ENCODE peak calls at places on chromosome 1, in nine cellular contexts. Z is cardiac muscle cell, W is MM.1S, E is IMR-90, N is lower leg skin, U is H9, L is upper lobe of left lung, M is tibial artery, S is K562. C is an unnamed sample.

GRCh38 chr1:57468661-57469523 is 45.0 kb upstream of the DAB1 start:
- DNase-seq in Z (peak), W (no peak), E (peak), N (no peak), U (no peak), L (no peak), M (no peak), S (no peak), C (no peak)

GRCh38 chr1:55981015-55981635 is 598.2 kb downstream of the PLPP3 start:
- DNase-seq in Z (peak), W (no peak), E (no peak), N (no peak), U (no peak), L (no peak), M (no peak), S (no peak), C (no peak)

GRCh38 chr1:40712405-40712944 is 21.0 kb downstream of the NFYC start:
- DNase-seq in Z (no peak), W (no peak), E (no peak), N (no peak), U (no peak), L (no peak), M (no peak), S (no peak), C (no peak)

GRCh38 chr1:214506972-214507431 is 44.4 kb downstream of the PTPN14 start:
- DNase-seq in Z (no peak), W (no peak), E (no peak), N (no peak), U (no peak), L (no peak), M (no peak), S (no peak), C (no peak)

GRCh38 chr1:166859597-166859996 is 16.5 kb downstream of the TADA1 start:
- DNase-seq in Z (no peak), W (no peak), E (no peak), N (no peak), U (no peak), L (no peak), M (no peak), S (no peak), C (no peak)

GRCh38 chr1:47893412-47893811 is 103.8 kb downstream of the TRABD2B start:
- DNase-seq in Z (no peak), W (no peak), E (no peak), N (no peak), U (no peak), L (no peak), M (no peak), S (no peak), C (no peak)

GRCh38 chr1:89005286-89006151 is 13.1 kb upstream of the KYAT3 start:
- DNase-seq in Z (no peak), W (no peak), E (no peak), N (no peak), U (no peak), L (no peak), M (peak), S (no peak), C (no peak)

GRCh38 chr1:207866471-207867135 is 44.3 kb downstream of the CD34 start:
- DNase-seq in Z (peak), W (no peak), E (peak), N (peak), U (no peak), L (no peak), M (peak), S (no peak), C (no peak)

GRCh38 chr1:923131-923990 is at the start of gene SAMD11:
- DNase-seq in Z (peak), W (peak), E (peak), N (peak), U (peak), L (peak), M (peak), S (peak), C (peak)

GRCh38 chr1:920008-920407 is 3.7 kb upstream of the SAMD11 start:
- DNase-seq in Z (no peak), W (no peak), E (no peak), N (no peak), U (no peak), L (peak), M (no peak), S (no peak), C (no peak)

GRCh38 chr1:919271-919872 is 4.4 kb upstream of the SAMD11 start:
- DNase-seq in Z (no peak), W (no peak), E (no peak), N (no peak), U (no peak), L (peak), M (no peak), S (no peak), C (no peak)

GRCh38 chr1:920506-920905 is 3.2 kb upstream of the SAMD11 start:
- DNase-seq in Z (no peak), W (no peak), E (no peak), N (no peak), U (no peak), L (peak), M (no peak), S (no peak), C (no peak)

GRCh38 chr1:921011-921837 is 2.5 kb upstream of the SAMD11 start:
- DNase-seq in Z (peak), W (peak), E (peak), N (no peak), U (peak), L (peak), M (peak), S (peak), C (no peak)
- TF ChIP-seq CTCF in Z (peak), W (peak), E (peak), N (peak), U (peak), L (peak), M (peak), S (peak), C (no peak)

GRCh38 chr1:6447818-6448748 is 17.9 kb downstream of the TNFRSF25 start:
- DNase-seq in Z (no peak), W (peak), E (no peak), N (no peak), U (peak), L (peak), M (no peak), S (peak), C (no peak)
- TF ChIP-seq CTCF in Z (peak), W (no peak), E (no peak), N (no peak), U (peak), L (no peak), M (no peak), S (peak), C (no peak)

DNA sequence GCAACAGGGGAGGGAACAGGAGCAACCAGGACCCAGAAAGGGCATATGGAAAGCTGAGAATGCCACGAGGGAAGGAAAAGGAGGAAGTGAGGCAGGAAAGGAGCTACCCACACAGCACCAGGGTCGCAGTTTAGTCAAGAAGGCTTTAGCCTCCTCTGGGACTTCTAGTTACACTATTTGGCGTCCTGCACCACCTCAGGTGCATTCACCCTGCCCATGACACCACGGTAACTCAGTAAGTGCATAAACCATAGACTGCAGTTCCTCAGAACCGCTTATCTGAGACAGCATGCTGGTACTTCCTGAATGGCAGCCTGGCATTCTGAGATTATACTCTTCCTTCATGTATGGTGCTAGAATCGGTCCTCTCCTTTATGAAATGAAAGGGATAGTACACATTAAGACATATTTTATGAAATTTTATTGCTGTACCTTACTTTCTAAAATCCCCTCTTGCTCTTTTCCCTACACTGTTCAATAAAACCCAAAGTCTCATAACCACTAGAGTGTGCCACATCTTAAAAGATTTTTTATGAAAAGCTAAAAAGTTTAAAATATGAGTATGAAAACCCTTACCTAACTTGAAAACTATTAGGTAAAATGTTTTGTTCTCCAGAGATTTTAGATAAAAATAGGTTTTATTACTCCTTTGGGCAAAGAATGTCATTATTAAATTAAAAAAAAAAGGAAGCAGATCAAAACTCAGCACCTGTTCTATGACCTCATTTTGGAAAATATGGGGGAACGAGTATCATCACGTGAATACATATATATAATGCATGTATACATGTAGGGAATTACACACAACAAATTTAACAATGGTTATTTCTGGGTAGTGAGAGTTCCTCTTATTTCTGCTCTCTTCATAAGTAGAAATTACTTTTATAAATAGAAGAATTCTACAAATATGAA is 67.3 kb downstream of the VAV3 start:
- DNase-seq in Z (no peak), W (no peak), E (no peak), N (no peak), U (no peak), L (no peak), M (no peak), S (no peak), C (peak)
- TF ChIP-seq CTCF in Z (no peak), W (no peak), E (no peak), N (no peak), U (no peak), L (no peak), M (no peak), S (no peak), C (no peak)

GRCh38 chr1:77031101-77031662 is 163.9 kb downstream of the ST6GALNAC5 start:
- DNase-seq in Z (peak), W (no peak), E (peak), N (no peak), U (no peak), L (no peak), M (no peak), S (no peak), C (no peak)
- TF ChIP-seq CTCF in Z (no peak), W (no peak), E (peak), N (no peak), U (peak), L (no peak), M (no peak), S (no peak), C (no peak)

GRCh38 chr1:94559921-94560320 is 18.4 kb upstream of the F3 start:
- DNase-seq in Z (no peak), W (no peak), E (no peak), N (no peak), U (no peak), L (no peak), M (no peak), S (no peak), C (no peak)

GRCh38 chr1:94554611-94555010 is 13.1 kb upstream of the F3 start:
- DNase-seq in Z (no peak), W (no peak), E (no peak), N (no peak), U (no peak), L (no peak), M (no peak), S (no peak), C (no peak)

GRCh38 chr1:94555091-94555490 is 13.5 kb upstream of the F3 start:
- DNase-seq in Z (no peak), W (no peak), E (no peak), N (no peak), U (no peak), L (no peak), M (no peak), S (no peak), C (no peak)

GRCh38 chr1:94562502-94563260 is 21.1 kb upstream of the F3 start:
- DNase-seq in Z (no peak), W (no peak), E (no peak), N (no peak), U (no peak), L (no peak), M (no peak), S (no peak), C (no peak)

GRCh38 chr1:94560333-94560732 is 18.8 kb upstream of the F3 start:
- DNase-seq in Z (no peak), W (no peak), E (peak), N (no peak), U (no peak), L (no peak), M (no peak), S (no peak), C (no peak)
- TF ChIP-seq CTCF in Z (no peak), W (no peak), E (peak), N (no peak), U (no peak), L (no peak), M (no peak), S (no peak), C (no peak)

GRCh38 chr1:245777752-245778151 is 623.0 kb downstream of the KIF26B start:
- DNase-seq in Z (no peak), W (no peak), E (no peak), N (no peak), U (no peak), L (no peak), M (no peak), S (no peak), C (no peak)

GRCh38 chr1:245785433-245785832 is 630.6 kb downstream of the KIF26B start:
- DNase-seq in Z (no peak), W (no peak), E (no peak), N (no peak), U (no peak), L (no peak), M (no peak), S (no peak), C (no peak)

GRCh38 chr1:245779797-245780529 is 625.2 kb downstream of the KIF26B start:
- DNase-seq in Z (no peak), W (no peak), E (no peak), N (no peak), U (no peak), L (no peak), M (no peak), S (peak), C (no peak)
- TF ChIP-seq CTCF in Z (no peak), W (no peak), E (no peak), N (no peak), U (peak), L (no peak), M (no peak), S (no peak), C (no peak)

GRCh38 chr1:174211486-174211885 is 52.2 kb downstream of the RABGAP1L start:
- DNase-seq in Z (no peak), W (no peak), E (no peak), N (no peak), U (no peak), L (no peak), M (no peak), S (no peak), C (no peak)

GRCh38 chr1:174206148-174206826 is 47.0 kb downstream of the RABGAP1L start:
- DNase-seq in Z (peak), W (peak), E (no peak), N (no peak), U (no peak), L (no peak), M (no peak), S (no peak), C (no peak)

GRCh38 chr1:174204697-174205308 is 45.5 kb downstream of the RABGAP1L start:
- DNase-seq in Z (no peak), W (no peak), E (no peak), N (no peak), U (no peak), L (no peak), M (no peak), S (no peak), C (no peak)

GRCh38 chr1:174209347-174210187 is 50.2 kb downstream of the RABGAP1L start:
- DNase-seq in Z (no peak), W (peak), E (no peak), N (no peak), U (no peak), L (no peak), M (no peak), S (no peak), C (no peak)
- TF ChIP-seq CTCF in Z (no peak), W (no peak), E (no peak), N (no peak), U (no peak), L (no peak), M (no peak), S (no peak), C (no peak)

DNA sequence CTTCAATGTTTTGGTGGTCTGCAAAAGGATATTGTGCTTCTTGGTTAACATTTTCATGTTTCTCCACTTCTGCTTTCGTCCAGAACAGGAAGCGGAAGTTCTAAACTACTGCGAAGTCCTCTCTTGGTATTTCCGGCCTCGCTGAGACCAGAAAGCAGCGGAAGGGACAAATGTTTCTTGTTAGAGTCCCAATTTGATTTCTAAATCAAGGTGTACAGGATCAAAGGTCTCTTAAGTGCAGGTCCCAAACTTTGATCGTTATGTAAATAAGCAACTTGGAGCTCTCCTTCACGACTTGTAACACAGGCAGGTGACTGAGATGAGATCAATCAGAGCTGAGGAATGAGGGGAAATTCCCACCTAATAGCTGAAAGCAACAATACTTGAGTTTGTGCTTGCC is 40.1 kb upstream of the HMCN1 start:
- DNase-seq in Z (no peak), W (peak), E (no peak), N (no peak), U (no peak), L (no peak), M (no peak), S (no peak), C (no peak)
- TF ChIP-seq CTCF in Z (no peak), W (no peak), E (no peak), N (no peak), U (no peak), L (no peak), M (no peak), S (no peak), C (no peak)

DNA sequence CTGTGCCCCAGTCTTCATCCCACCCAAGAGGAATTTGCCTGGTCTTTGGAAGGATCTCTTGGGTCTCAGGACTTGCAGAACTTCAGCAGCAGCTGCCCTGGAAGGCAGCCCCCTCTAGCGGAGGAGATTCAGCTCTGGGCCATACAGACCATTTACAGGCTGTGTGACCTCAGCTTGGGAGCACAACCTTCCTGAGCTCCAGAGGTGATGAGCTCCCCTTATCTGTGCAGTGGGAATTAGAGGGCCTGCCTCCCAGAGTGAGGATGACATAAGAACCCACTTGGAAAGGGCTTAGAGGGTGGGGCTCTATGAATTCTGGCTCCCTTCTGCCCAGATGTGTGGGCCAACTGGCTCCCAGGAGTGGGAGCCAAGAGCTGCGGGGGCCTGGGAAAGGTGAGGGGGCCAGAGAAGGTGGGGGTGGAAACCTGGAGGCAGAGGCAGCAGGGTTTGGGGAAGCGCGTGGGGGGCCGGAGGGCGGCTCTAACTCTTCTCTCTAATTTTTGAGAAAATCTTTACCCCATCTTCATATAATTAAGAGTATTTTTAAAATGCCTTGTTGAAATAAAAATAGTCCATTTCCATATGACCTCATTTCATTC is 21.4 kb downstream of the EPHB2 start:
- DNase-seq in Z (peak), W (peak), E (peak), N (no peak), U (peak), L (no peak), M (no peak), S (peak), C (no peak)
- TF ChIP-seq CTCF in Z (peak), W (peak), E (peak), N (no peak), U (peak), L (no peak), M (no peak), S (peak), C (no peak)

GRCh38 chr1:99306644-99307043 is 42.4 kb downstream of the PLPPR4 start:
- DNase-seq in Z (no peak), W (no peak), E (no peak), N (no peak), U (peak), L (no peak), M (no peak), S (no peak), C (no peak)
- TF ChIP-seq CTCF in Z (no peak), W (no peak), E (no peak), N (no peak), U (peak), L (no peak), M (no peak), S (peak), C (no peak)